ENCODE peak calls at places on chromosome 20, in four cellular contexts. E is choroid plexus epithelial cell, H is body of pancreas, N is mucosa of descending colon. O is an unnamed sample.

GRCh38 chr20:47681977-47682812 is 103.1 kb downstream of the SULF2 start:
- DNase-seq in E (peak), H (peak), N (no peak), O (peak)

GRCh38 chr20:20095114-20095872 is 43.0 kb downstream of the CFAP61 start:
- DNase-seq in E (no peak), H (no peak), N (no peak), O (no peak)

GRCh38 chr20:8601542-8601912 is 467.4 kb upstream of the PLCB4 start:
- DNase-seq in E (no peak), H (no peak), N (no peak), O (no peak)

GRCh38 chr20:20664795-20665194 is 47.6 kb downstream of the RALGAPA2 start:
- DNase-seq in E (peak), H (peak), N (peak), O (peak)

GRCh38 chr20:53660078-53660909 is 66.7 kb upstream of the ZNF217 start:
- DNase-seq in E (peak), H (no peak), N (peak), O (peak)

GRCh38 chr20:56653221-56653620 is 24.1 kb downstream of the TFAP2C start:
- DNase-seq in E (no peak), H (no peak), N (no peak), O (no peak)

GRCh38 chr20:7980332-7981046 is 39.1 kb downstream of the TMX4 start:
- DNase-seq in E (peak), H (peak), N (no peak), O (peak)

GRCh38 chr20:36624068-36624813 is 18.7 kb downstream of the RAB5IF start:
- DNase-seq in E (peak), H (peak), N (peak), O (no peak)

GRCh38 chr20:23082846-23083552 is 3.1 kb downstream of the CD93 start:
- DNase-seq in E (no peak), H (peak), N (no peak), O (no peak)

GRCh38 chr20:23084845-23085355 is 1.2 kb downstream of the CD93 start:
- DNase-seq in E (no peak), H (no peak), N (no peak), O (no peak)

GRCh38 chr20:23085415-23086055 is 589 bp downstream of the CD93 start:
- DNase-seq in E (no peak), H (no peak), N (no peak), O (no peak)

GRCh38 chr20:23084282-23084844 is 1.8 kb downstream of the CD93 start:
- DNase-seq in E (no peak), H (no peak), N (no peak), O (no peak)

DNA sequence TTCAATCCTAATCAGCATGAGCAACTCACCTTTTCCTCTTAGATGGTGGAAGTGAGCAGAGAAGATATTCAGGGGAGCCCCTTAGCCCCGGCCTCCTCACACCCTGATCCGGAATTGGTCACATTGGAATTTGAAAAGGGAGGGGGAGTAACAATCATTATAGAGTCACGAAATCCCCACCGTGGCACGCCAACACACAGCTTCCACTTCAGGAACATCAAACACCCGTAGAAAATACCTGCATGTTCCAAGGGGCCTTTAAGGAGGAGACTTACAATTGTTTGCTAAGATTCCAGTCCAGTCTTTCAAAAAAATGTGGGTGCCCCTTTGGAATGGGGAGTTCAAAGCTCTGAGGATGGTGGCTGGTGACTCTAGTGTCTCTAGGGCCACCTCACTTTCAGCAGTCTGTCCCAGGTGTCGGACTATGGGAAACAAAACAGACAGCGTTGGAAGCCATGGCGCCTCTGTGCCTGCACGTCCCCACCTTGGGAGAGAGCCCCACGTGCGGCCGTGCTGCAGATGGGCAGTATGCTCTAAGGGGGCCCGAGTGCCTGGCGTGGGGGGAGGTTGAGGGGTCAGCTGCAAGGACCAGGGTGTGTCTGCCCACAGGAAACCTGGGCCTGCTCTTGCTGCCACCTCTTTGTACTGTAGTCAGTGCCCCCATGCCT is 2.4 kb downstream of the CD93 start:
- DNase-seq in E (no peak), H (no peak), N (no peak), O (no peak)
- H3K4me3 ChIP-seq in E (no peak), H (no peak), N (no peak), O (no peak)

GRCh38 chr20:22768266-22768665 is 183.9 kb upstream of the FOXA2 start:
- DNase-seq in E (no peak), H (no peak), N (no peak), O (peak)
- TF ChIP-seq CTCF in E (no peak), H (no peak), N (no peak), O (no peak)

GRCh38 chr20:41005361-41005729 is 23.3 kb upstream of the TOP1 start:
- DNase-seq in E (peak), H (peak), N (peak), O (peak)
- H3K4me3 ChIP-seq in E (peak), H (no peak), N (no peak), O (no peak)

DNA sequence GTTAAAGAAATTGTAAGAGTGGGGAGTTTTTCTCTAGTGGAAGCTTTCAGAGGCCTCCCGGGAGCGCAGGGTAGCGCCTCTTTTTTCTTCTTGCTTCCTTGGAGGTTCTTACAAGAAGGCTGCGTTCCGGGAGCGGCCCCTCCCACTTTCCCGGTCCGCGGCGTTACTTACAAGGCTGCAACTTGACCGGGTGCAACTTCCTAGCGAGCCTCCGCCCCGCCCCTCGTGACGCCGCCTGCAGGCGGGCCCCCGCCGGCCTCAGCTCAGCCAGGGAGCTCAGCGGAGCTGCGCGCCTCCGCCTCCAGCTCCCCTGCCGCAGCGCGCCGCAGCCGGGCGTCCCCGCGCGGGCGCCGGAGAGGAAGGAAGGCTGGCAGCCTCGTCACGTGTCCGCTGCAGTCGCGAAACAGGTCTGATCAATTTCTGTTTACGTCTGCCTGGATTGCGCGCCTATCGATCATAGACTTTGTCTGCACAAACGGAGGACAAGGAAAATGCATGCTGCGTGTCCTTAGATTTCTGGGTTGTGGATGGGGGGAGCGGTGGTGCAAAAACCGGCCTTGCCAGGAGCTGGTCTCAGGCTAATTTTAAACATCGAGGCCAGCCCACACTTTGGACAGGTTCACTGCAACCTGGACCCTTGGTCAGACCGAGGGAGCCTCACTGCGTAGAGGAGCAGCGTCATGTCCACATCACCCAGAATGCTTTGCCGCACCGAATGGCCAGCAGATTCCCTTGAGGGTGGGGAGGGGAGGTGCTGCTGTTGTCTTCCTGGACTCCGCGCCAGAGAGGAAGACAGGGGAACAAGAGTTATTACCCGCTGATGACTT is at the start of the genes FAM217B and PPP1R3D:
- DNase-seq in E (peak), H (peak), N (peak), O (peak)
- TF ChIP-seq CTCF in E (no peak), H (peak), N (peak), O (no peak)

GRCh38 chr20:5687884-5688283 is 62.3 kb upstream of the SHLD1 start:
- DNase-seq in E (no peak), H (no peak), N (no peak), O (no peak)

GRCh38 chr20:5686381-5687105 is 63.7 kb upstream of the SHLD1 start:
- DNase-seq in E (no peak), H (no peak), N (no peak), O (no peak)

GRCh38 chr20:5691918-5692618 is 58.1 kb upstream of the SHLD1 start:
- DNase-seq in E (no peak), H (no peak), N (no peak), O (no peak)

GRCh38 chr20:5689451-5689850 is 60.8 kb upstream of the SHLD1 start:
- DNase-seq in E (no peak), H (no peak), N (no peak), O (no peak)

DNA sequence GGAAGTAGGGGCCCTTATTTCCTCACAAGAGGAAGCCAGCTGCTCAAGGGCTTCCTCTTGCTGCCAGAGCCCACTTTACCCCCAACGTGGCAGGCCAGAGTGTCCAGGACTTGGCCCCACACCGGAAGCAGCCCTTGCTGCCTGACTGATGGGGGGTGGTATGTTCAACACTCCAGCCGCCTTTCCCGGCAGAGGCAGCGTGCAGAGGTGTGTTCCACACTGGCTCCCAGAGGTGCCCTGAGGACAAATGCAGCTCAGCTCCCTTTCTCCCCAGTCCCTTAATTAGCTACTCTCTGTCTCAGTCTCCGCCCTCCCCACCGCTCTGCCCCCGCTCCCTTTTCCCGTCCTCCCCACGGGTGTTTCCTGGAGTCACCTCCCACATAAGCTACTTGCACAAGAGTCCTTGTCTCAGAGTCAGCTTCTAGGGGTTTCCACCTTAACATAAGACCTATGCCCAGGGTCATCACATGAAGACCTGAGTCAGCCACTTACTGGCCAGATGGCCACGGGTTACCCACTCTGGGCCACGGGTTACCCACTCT is 61.7 kb upstream of the SHLD1 start:
- DNase-seq in E (peak), H (no peak), N (peak), O (no peak)
- H3K4me3 ChIP-seq in E (no peak), H (no peak), N (no peak), O (no peak)

GRCh38 chr20:18304618-18305017 is 16.3 kb downstream of the ZNF133 start:
- DNase-seq in E (peak), H (no peak), N (no peak), O (no peak)
- TF ChIP-seq CTCF in E (peak), H (no peak), N (no peak), O (peak)

DNA sequence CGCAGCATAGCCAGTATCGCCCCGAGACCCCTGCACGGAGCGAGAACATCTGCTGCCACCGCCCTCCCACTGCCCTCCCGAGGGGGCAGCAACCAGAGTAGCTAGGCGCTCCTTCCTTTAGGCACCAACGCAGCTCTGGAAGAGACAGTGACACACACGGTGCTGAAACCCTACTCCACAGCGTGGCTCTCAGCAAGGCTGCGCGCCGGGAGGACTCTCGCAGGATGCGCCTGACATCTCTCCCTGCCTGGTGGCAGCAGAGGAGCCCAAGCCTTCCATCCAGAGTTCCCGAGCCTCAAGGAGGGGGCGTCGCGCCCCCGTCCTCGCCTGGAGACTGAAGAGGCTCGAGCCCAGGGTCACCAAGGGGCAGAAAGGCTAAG is 2.1 kb downstream of the TAF4 start:
- DNase-seq in E (peak), H (no peak), N (peak), O (peak)
- H3K4me3 ChIP-seq in E (peak), H (no peak), N (no peak), O (peak)

DNA sequence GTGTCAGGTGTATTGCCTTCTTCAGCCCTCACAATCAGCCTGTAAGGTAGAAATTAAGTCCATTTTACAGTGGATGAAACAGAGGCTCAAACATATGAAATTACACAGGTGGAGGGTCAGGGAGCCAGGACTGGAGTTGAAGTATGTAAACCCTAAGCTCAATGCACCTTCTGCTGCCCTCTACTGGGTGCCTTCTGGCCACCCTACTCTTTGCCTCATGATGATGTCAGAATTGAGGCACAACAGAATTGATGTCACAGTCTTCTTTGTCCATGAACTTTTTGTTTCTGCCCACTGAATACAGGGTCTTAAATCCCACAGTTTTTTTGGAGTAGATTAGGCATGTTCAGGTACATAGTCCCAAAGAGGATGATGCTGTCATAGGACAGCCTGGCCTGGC is 400.8 kb upstream of the CHD6 start:
- DNase-seq in E (no peak), H (no peak), N (no peak), O (no peak)
- TF ChIP-seq CTCF in E (no peak), H (no peak), N (no peak), O (no peak)

O was measured in cardiac fibroblast.